ENCODE peak calls at places on chromosomes 1 and 21, in seven cellular contexts. H is kidney tubule cell, C is thoracic aorta, B is fibroblast of mammary gland, R is NCI-H526, T is PC-3, S is frontal cortex. U is an unnamed sample.

GRCh38 chr1:4271338-4271998 is 371.4 kb upstream of the C1orf174 start:
- DNase-seq in S (no peak), B (no peak), H (no peak), T (no peak), R (no peak), C (no peak), U (no peak)

GRCh38 chr1:70587803-70588465 is 176.9 kb downstream of the CTH start:
- DNase-seq in C (no peak), R (no peak), S (no peak), H (no peak), T (no peak), B (no peak), U (no peak)

GRCh38 chr1:32464716-32465540 is at the start of gene ZBTB8B:
- DNase-seq in T (peak; percentile 83), R (peak; percentile 97), B (peak; percentile 20), H (peak; percentile 65), S (peak; percentile 91), C (no peak), U (peak; percentile 57)

GRCh38 chr1:149942207-149942606 is 5.5 kb upstream of the MTMR11 start:
- DNase-seq in T (no peak), C (no peak), H (no peak), R (peak; percentile 51), S (peak; percentile 42), B (peak; percentile 63), U (peak; percentile 38)

GRCh38 chr1:207070811-207071210 is 17.7 kb downstream of the PFKFB2 start:
- DNase-seq in R (no peak), H (no peak), B (no peak), S (no peak), C (no peak), T (no peak), U (no peak)

GRCh38 chr1:91763252-91763651 is 122.7 kb downstream of the TGFBR3 start:
- DNase-seq in T (no peak), C (no peak), H (no peak), B (peak; percentile 35), R (no peak), S (no peak), U (no peak)

GRCh38 chr1:77412069-77412793 is 130.4 kb downstream of the AK5 start:
- DNase-seq in C (no peak), T (peak; percentile 92), R (no peak), S (no peak), H (peak; percentile 54), B (peak; percentile 74), U (peak; percentile 81)

GRCh38 chr1:172145231-172145651 is 275.2 kb upstream of the C1orf105 start:
- DNase-seq in B (peak; percentile 86), T (no peak), H (no peak), C (no peak), R (no peak), S (no peak), U (peak; percentile 71)

GRCh38 chr21:45256912-45257672 is 30.6 kb downstream of the POFUT2 start:
- DNase-seq in T (no peak), C (no peak), B (no peak), R (no peak), S (no peak), H (no peak), U (no peak)

GRCh38 chr1:241269116-241269515 is 87.9 kb downstream of the RGS7 start:
- DNase-seq in S (no peak), B (no peak), T (peak; percentile 52), R (peak; percentile 0), C (no peak), H (no peak), U (no peak)

GRCh38 chr1:7869136-7869905 is 16.5 kb upstream of the UTS2 start:
- DNase-seq in H (no peak), T (peak; percentile 92), S (no peak), R (no peak), B (no peak), C (no peak), U (no peak)

GRCh38 chr1:206506803-206507394 is 432 bp upstream of the RASSF5 start:
- DNase-seq in S (no peak), T (no peak), H (no peak), B (no peak), R (no peak), C (no peak), U (no peak)

GRCh38 chr21:38910390-38911008 is 104.8 kb downstream of the ETS2 start:
- DNase-seq in R (no peak), C (no peak), H (peak; percentile 73), T (peak; percentile 82), S (no peak), B (no peak), U (peak; percentile 45)

GRCh38 chr1:99619583-99619982 is 26.3 kb upstream of the PALMD start:
- DNase-seq in C (no peak), R (no peak), H (no peak), T (no peak), S (no peak), B (no peak), U (no peak)

GRCh38 chr1:170986901-170987300 is 51.6 kb downstream of the MROH9 start:
- DNase-seq in T (no peak), H (no peak), B (no peak), C (no peak), R (no peak), S (no peak), U (no peak)

GRCh38 chr1:17304155-17304826 is 3.7 kb upstream of the PADI4 start:
- DNase-seq in H (no peak), B (no peak), S (no peak), R (peak; percentile 20), C (no peak), T (peak; percentile 91), U (peak; percentile 46)

GRCh38 chr1:58785424-58786058 is 1.7 kb upstream of the JUN start:
- DNase-seq in T (peak; percentile 80), S (no peak), B (peak; percentile 38), C (peak; percentile 9), H (peak; percentile 96), R (peak; percentile 90), U (peak; percentile 60)

GRCh38 chr1:85223334-85223733 is 22.5 kb upstream of the SYDE2 start:
- DNase-seq in T (no peak), S (no peak), R (no peak), H (no peak), C (no peak), B (no peak), U (no peak)

GRCh38 chr1:229579101-229579651 is 20.7 kb upstream of the ABCB10 start:
- DNase-seq in S (peak; percentile 51), C (no peak), T (peak; percentile 53), B (peak; percentile 35), H (peak; percentile 49), R (peak; percentile 17), U (peak; percentile 42)

GRCh38 chr1:209883341-209883971 is 54.6 kb upstream of the SYT14 start:
- DNase-seq in S (no peak), H (peak; percentile 92), B (peak; percentile 79), C (no peak), T (peak; percentile 6), R (no peak), U (peak; percentile 83)

GRCh38 chr1:25952851-25953401 is 44.9 kb downstream of the PAFAH2 start:
- DNase-seq in S (no peak), B (peak; percentile 70), H (no peak), R (no peak), T (no peak), C (no peak), U (no peak)

GRCh38 chr1:113812661-113813135 is 422 bp upstream of the RSBN1 start:
- DNase-seq in H (no peak), S (peak; percentile 34), B (no peak), T (no peak), C (no peak), R (peak; percentile 48), U (no peak)

GRCh38 chr1:174743654-174744561 is 255.8 kb upstream of the CACYBP start:
- DNase-seq in B (peak; percentile 67), S (peak; percentile 25), H (peak; percentile 49), R (peak; percentile 87), C (no peak), T (peak; percentile 42), U (peak; percentile 74)

GRCh38 chr1:216900116-216900620 is 176.9 kb upstream of the ESRRG start:
- DNase-seq in S (no peak), T (no peak), C (no peak), B (no peak), R (no peak), H (no peak), U (no peak)

GRCh38 chr1:14282583-14283186 is 315.8 kb upstream of the KAZN start:
- DNase-seq in C (no peak), H (peak; percentile 79), T (peak; percentile 48), S (no peak), R (no peak), B (peak; percentile 5), U (no peak)

GRCh38 chr1:163561570-163562295 is 240.0 kb downstream of the NUF2 start:
- DNase-seq in B (peak; percentile 40), H (peak; percentile 13), S (no peak), R (peak; percentile 82), C (no peak), T (peak; percentile 40), U (peak; percentile 15)

GRCh38 chr1:97384294-97384952 is 536.4 kb downstream of the DPYD start:
- DNase-seq in C (no peak), S (no peak), T (peak; percentile 51), H (peak; percentile 81), R (no peak), B (peak; percentile 82), U (peak; percentile 84)

GRCh38 chr1:110945626-110946025 is 18.1 kb downstream of the LRIF1 start:
- DNase-seq in R (no peak), S (no peak), T (peak; percentile 6), H (no peak), B (no peak), C (no peak), U (peak; percentile 29)

GRCh38 chr21:17679002-17679600 is 66.4 kb upstream of the BTG3 start:
- DNase-seq in B (peak; percentile 76), H (peak; percentile 66), C (no peak), R (peak; percentile 54), T (peak; percentile 77), S (peak; percentile 55), U (peak; percentile 62)

GRCh38 chr1:233613252-233614172 is at the start of gene KCNK1:
- DNase-seq in H (peak; percentile 93), T (peak; percentile 96), B (peak; percentile 95), R (peak; percentile 5), C (peak; percentile 15), S (peak; percentile 62), U (peak; percentile 1)

GRCh38 chr1:119470958-119471357 is 36.1 kb upstream of the HSD3B1 start:
- DNase-seq in B (no peak), R (no peak), S (no peak), H (no peak), C (no peak), T (no peak), U (no peak)

GRCh38 chr1:223551610-223552009 is 113.9 kb downstream of the CAPN8 start:
- DNase-seq in S (no peak), C (no peak), R (no peak), H (no peak), B (peak; percentile 5), T (no peak), U (peak; percentile 10)

GRCh38 chr21:36186506-36187399 is 30.1 kb downstream of the DOP1B start:
- DNase-seq in C (no peak), B (no peak), H (no peak), T (no peak), S (no peak), R (no peak), U (no peak)

GRCh38 chr1:212290608-212291007 is 5.4 kb downstream of the PPP2R5A start:
- DNase-seq in B (peak; percentile 25), H (peak; percentile 37), T (peak; percentile 69), S (no peak), R (no peak), C (no peak), U (peak; percentile 71)

GRCh38 chr1:84164156-84164555 is 20.1 kb downstream of the PRKACB start:
- DNase-seq in B (peak; percentile 28), S (no peak), C (no peak), R (peak; percentile 61), T (no peak), H (no peak), U (no peak)